ENCODE peak calls at places on chromosomes 2 and 18, in four cellular contexts. F is substantia nigra, K is AG20443, S is endothelial cell. R is an unnamed sample.

GRCh38 chr2:73870084-73870483 is 22.7 kb upstream of the ACTG2 start:
- DNase-seq in K (peak), F (peak), S (no peak), R (no peak)

GRCh38 chr18:8188196-8188595 is 421.0 kb upstream of the RAB12 start:
- DNase-seq in S (no peak), K (no peak), F (no peak), R (no peak)

GRCh38 chr2:15391771-15392170 is 169.4 kb downstream of the NBAS start:
- DNase-seq in S (no peak), F (no peak), K (no peak), R (no peak)

GRCh38 chr2:235496239-235496621 is 2.4 kb downstream of the AGAP1 start:
- DNase-seq in K (no peak), F (no peak), S (no peak), R (no peak)

GRCh38 chr18:73613706-73614340 is 533.8 kb downstream of the FBXO15 start:
- DNase-seq in S (no peak), F (no peak), K (no peak), R (no peak)

GRCh38 chr18:13372405-13372995 is 153.9 kb downstream of the LDLRAD4 start:
- DNase-seq in K (peak), F (no peak), S (no peak), R (no peak)

GRCh38 chr2:209523041-209523740 is 99.3 kb downstream of the MAP2 start:
- DNase-seq in F (no peak), K (no peak), S (no peak), R (no peak)

GRCh38 chr18:45164551-45164950 is 450.7 kb upstream of the SLC14A2 start:
- DNase-seq in F (no peak), S (no peak), K (peak), R (no peak)

GRCh38 chr2:168427451-168427850 is 28.6 kb upstream of the CERS6 start:
- DNase-seq in K (peak), S (no peak), F (no peak), R (no peak)

GRCh38 chr2:239409976-239410375 is 9.2 kb upstream of the HDAC4 start:
- DNase-seq in S (no peak), K (no peak), F (no peak), R (no peak)

GRCh38 chr2:67824196-67824595 is 238.6 kb downstream of the C1D start:
- DNase-seq in S (no peak), F (no peak), K (no peak), R (no peak)

GRCh38 chr2:98455494-98455976 is 10.9 kb downstream of the INPP4A start:
- DNase-seq in K (peak), F (no peak), S (no peak), R (no peak)

GRCh38 chr2:203759692-203760365 is 53.4 kb downstream of the CD28 start:
- DNase-seq in F (no peak), K (peak), S (no peak), R (no peak)

GRCh38 chr2:111028720-111029119 is 92.0 kb upstream of the BCL2L11 start:
- DNase-seq in F (no peak), K (no peak), S (no peak), R (no peak)

GRCh38 chr18:4847066-4847465 is 350.0 kb downstream of the AKAIN1 start:
- DNase-seq in F (no peak), S (no peak), K (no peak), R (no peak)

GRCh38 chr2:46008082-46008870 is 288.9 kb upstream of the EPAS1 start:
- DNase-seq in S (no peak), K (no peak), F (no peak), R (no peak)

GRCh38 chr2:19126281-19126680 is 232.1 kb downstream of the OSR1 start:
- DNase-seq in F (no peak), S (no peak), K (no peak), R (no peak)

GRCh38 chr18:8140841-8141501 is 468.3 kb upstream of the RAB12 start:
- DNase-seq in F (no peak), K (peak), S (no peak), R (no peak)

GRCh38 chr2:188330316-188331053 is 38.8 kb downstream of the GULP1 start:
- DNase-seq in K (no peak), F (no peak), S (no peak), R (no peak)

GRCh38 chr2:75416420-75417342 is 144.1 kb downstream of the EVA1A start:
- DNase-seq in F (no peak), S (no peak), K (no peak), R (no peak)

GRCh38 chr2:16613475-16613874 is 52.2 kb downstream of the CYRIA start:
- DNase-seq in K (no peak), S (no peak), F (no peak), R (no peak)

GRCh38 chr2:187552959-187553681 is 1.1 kb downstream of the TFPI start:
- DNase-seq in S (no peak), K (peak), F (no peak), R (no peak)

GRCh38 chr2:162430323-162430722 is 86.4 kb downstream of the GCA start:
- DNase-seq in F (no peak), K (no peak), S (no peak), R (no peak)